ENCODE peak calls at places on chromosomes 11 and 22, in six cellular contexts. J is amniotic stem cell; E is astrocyte of the spinal cord; S is hippocampal formation; V is activated CD4-positive, alpha-beta T cell treated with anti-CD3 and anti-CD28 coated beads, Interleukin-2, amount 50 U/mL, for 48 hours; N is epithelial cell of prostate. Q is an unnamed sample.

GRCh38 chr11:8384199-8384821 is 120.6 kb upstream of the LMO1 start:
- DNase-seq in E (no peak), V (no peak), S (no peak), J (no peak), N (no peak), Q (no peak)

GRCh38 chr11:121534131-121535093 is 81.6 kb upstream of the SORL1-AS1 start:
- DNase-seq in E (peak; percentile 13), N (no peak), V (no peak), J (peak; percentile 12), S (peak; percentile 83), Q (no peak)

GRCh38 chr22:38335077-38335476 is 17.8 kb upstream of the CSNK1E start:
- DNase-seq in V (no peak), J (no peak), N (no peak), S (no peak), E (no peak), Q (no peak)

GRCh38 chr22:44486538-44486937 is 11.5 kb downstream of the RTL6 start:
- DNase-seq in N (no peak), J (no peak), V (no peak), E (no peak), S (no peak), Q (no peak)

GRCh38 chr22:24156146-24156914 is 25.0 kb upstream of the SUSD2 start:
- DNase-seq in J (peak; percentile 49), S (no peak), V (peak; percentile 68), E (peak; percentile 48), N (no peak), Q (peak; percentile 42)

GRCh38 chr22:31346733-31347250 is 646 bp upstream of the PATZ1 start:
- DNase-seq in E (peak; percentile 45), J (no peak), N (no peak), S (peak; percentile 41), V (peak; percentile 56), Q (peak; percentile 52)

GRCh38 chr11:118953265-118953664 is 2.8 kb upstream of the UPK2 start:
- DNase-seq in S (peak; percentile 63), V (no peak), N (no peak), E (no peak), J (no peak), Q (peak; percentile 90)

GRCh38 chr22:29275167-29275566 is 7.1 kb downstream of the EWSR1 start:
- DNase-seq in E (no peak), N (no peak), V (no peak), S (no peak), J (no peak), Q (no peak)

GRCh38 chr11:78080818-78081495 is 1.3 kb upstream of the NDUFC2 start:
- DNase-seq in E (peak; percentile 59), J (no peak), V (no peak), S (no peak), N (no peak), Q (no peak)

GRCh38 chr11:70202898-70203748 is at the start of gene FADD:
- DNase-seq in S (peak; percentile 76), J (peak; percentile 90), E (peak; percentile 93), N (peak; percentile 63), V (peak; percentile 90), Q (peak; percentile 83)

Q was measured in head of caudate nucleus.